ENCODE peak calls at places on chromosomes 16 and 17, in five cellular contexts. Y is GM12891, H is SK-N-SH, S is GM12892, A is H1. C is an unnamed sample.

GRCh38 chr16:716768-717325 is 1.9 kb downstream of the METRN start:
- DNase-seq in Y (no peak), H (no peak), S (no peak), A (no peak), C (no peak)

GRCh38 chr16:1791256-1791942 is 2.1 kb downstream of the IGFALS start:
- DNase-seq in S (peak; percentile 29), H (no peak), Y (no peak), A (no peak), C (no peak)

GRCh38 chr17:39547713-39548478 is 59.8 kb downstream of the NEUROD2 start:
- DNase-seq in H (peak; percentile 76), S (peak; percentile 55), Y (peak; percentile 63), A (peak; percentile 98), C (peak; percentile 31)

GRCh38 chr16:49543315-49543946 is 169.8 kb downstream of the C16orf78 start:
- DNase-seq in S (no peak), H (no peak), A (no peak), Y (no peak), C (no peak)

GRCh38 chr17:1561420-1562177 is 993 bp downstream of the PITPNA start:
- DNase-seq in Y (peak; percentile 60), H (peak; percentile 79), S (peak; percentile 62), A (peak; percentile 62), C (no peak)

GRCh38 chr17:1473170-1473569 is 17.1 kb upstream of the CRK start:
- DNase-seq in H (no peak), S (no peak), Y (no peak), A (no peak), C (no peak)

GRCh38 chr17:76914937-76915336 is 46.7 kb downstream of the MGAT5B start:
- DNase-seq in A (no peak), S (no peak), Y (no peak), H (no peak), C (no peak)

GRCh38 chr16:87582221-87582965 is 19.9 kb upstream of the JPH3 start:
- DNase-seq in A (no peak), S (no peak), H (peak; percentile 48), Y (no peak), C (no peak)

GRCh38 chr16:2429771-2430663 is 770 bp downstream of the CCNF start:
- DNase-seq in A (no peak), H (peak; percentile 51), S (no peak), Y (no peak), C (no peak)

GRCh38 chr16:30051518-30051917 is 14.0 kb upstream of the ALDOA start:
- DNase-seq in A (no peak), S (no peak), H (no peak), Y (no peak), C (no peak)

GRCh38 chr17:64992325-64992802 is 64.2 kb downstream of the GNA13 start:
- DNase-seq in S (no peak), Y (no peak), H (no peak), A (no peak), C (no peak)

GRCh38 chr17:62869885-62870580 is 61.9 kb upstream of the MARCHF10 start:
- DNase-seq in S (no peak), H (peak; percentile 81), A (peak; percentile 53), Y (no peak), C (no peak)

GRCh38 chr17:34135841-34136240 is 119.2 kb upstream of the CCL2 start:
- DNase-seq in S (no peak), A (no peak), H (no peak), Y (no peak), C (no peak)

GRCh38 chr16:55057866-55058265 is 127.2 kb downstream of the IRX5 start:
- DNase-seq in H (no peak), A (no peak), Y (no peak), S (no peak), C (no peak)

GRCh38 chr16:84065536-84066132 is 23.0 kb upstream of the SLC38A8 start:
- DNase-seq in A (no peak), Y (no peak), H (peak; percentile 63), S (no peak), C (no peak)

DNA sequence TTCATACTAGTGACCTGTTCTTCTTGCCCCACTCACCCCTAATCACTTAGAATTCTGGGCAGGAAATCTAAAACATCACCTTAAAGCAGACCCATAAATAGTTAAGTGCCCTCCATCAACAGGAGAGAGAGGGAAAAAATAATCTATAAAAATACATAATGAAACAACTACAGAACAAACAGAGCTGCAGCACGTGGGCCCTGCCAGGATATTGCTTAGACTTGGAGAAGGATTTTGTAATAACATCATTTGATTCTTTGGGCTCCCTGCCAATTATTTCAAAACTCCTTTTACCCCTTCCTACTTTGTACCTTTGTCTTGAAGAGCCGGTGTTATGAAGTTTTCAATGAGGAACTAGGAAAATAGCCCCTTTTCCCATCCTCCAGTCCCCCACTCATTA is 130.5 kb upstream of the TOX3 start:
- DNase-seq in Y (no peak), A (no peak), H (no peak), S (no peak), C (no peak)
- TF ChIP-seq TAF1 in Y (no peak), A (no peak), H (no peak), S (no peak), C (no peak)

GRCh38 chr17:17156107-17156506 is 50.0 kb downstream of the PLD6 start:
- DNase-seq in H (no peak), S (no peak), Y (no peak), A (no peak), C (no peak)
- TF ChIP-seq TAF1 in H (no peak), S (no peak), Y (no peak), A (no peak), C (no peak)

GRCh38 chr16:57576429-57576870 is 34.0 kb downstream of the ADGRG5 start:
- DNase-seq in S (peak; percentile 62), Y (peak; percentile 64), A (peak; percentile 92), H (peak; percentile 84), C (peak; percentile 26)

GRCh38 chr16:57577214-57577613 is 34.8 kb downstream of the ADGRG5 start:
- DNase-seq in Y (no peak), H (no peak), S (no peak), A (no peak), C (no peak)

GRCh38 chr16:57579361-57579665 is 36.9 kb downstream of the ADGRG5 start:
- DNase-seq in A (no peak), S (no peak), Y (no peak), H (no peak), C (no peak)

GRCh38 chr16:57578521-57579360 is 36.3 kb downstream of the ADGRG5 start:
- DNase-seq in A (no peak), Y (no peak), H (no peak), S (no peak), C (no peak)

DNA sequence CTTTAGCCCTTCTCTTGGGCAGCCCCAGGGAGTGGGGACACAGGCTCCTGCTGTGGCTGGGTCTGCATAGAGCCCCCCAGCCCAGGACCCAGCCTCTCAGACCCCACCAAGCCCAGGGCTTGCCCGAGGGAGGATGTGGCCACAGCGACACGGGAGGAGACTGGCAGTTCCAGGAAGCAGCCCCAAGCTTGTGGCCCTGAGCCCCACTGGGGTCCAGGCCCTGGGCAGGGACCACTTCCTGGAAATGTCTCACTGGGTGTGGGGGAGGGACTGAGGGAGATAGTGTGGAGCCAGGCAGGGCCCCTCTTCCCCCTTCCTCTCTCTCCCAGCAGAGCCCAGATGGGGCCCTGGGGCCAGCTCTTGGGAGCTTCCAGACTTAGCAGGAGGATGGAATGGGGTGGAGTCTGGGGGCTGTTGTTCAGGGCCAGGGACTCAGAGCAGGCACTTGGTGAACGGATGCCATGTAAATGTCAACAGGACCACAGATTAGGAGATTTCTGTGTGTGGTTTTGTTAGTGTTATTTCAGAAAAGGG is 35.3 kb downstream of the ADGRG5 start:
- DNase-seq in S (no peak), A (no peak), Y (no peak), H (peak; percentile 55), C (no peak)
- TF ChIP-seq TAF1 in S (no peak), A (no peak), Y (no peak), H (no peak), C (no peak)

DNA sequence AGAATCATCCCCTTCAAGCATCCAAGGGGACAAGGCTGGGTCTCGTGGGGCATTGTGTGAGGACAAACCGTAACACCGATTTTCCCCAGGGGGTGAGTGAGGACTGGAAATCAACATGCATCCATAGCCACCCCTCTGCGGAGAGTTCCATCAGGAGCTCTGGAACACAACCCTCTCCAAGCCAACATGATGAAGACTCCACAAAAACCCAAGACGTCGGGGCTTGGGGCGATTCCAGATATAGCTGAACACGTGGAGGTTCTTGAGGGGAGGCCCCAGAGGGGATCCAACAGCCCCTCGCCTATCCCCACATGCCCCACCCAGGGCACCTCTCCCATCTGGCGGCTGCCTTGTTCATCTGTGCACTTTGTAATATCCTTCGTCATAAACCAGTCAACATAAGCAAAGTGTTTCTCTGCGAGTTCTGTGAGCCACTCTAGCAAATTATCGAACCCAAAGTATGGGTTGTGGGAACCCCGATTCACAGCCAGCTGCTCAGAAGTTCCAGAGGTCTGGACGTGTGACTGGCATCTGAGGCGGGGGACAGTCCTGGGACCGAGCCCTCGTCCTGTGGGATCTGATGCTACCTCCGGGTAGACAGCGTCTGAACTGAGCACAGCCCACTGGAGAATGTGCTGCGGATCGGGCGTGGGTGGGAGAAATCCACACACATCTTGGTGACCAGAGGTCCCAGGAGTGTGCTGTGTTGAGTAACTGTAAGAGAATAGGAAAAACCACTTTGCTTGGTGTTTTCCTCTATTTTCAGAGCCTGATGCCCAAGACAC is 55.5 kb downstream of the RPH3AL start:
- DNase-seq in H (no peak), Y (no peak), A (no peak), S (no peak), C (no peak)
- TF ChIP-seq TAF1 in H (no peak), Y (no peak), A (no peak), S (no peak), C (no peak)

DNA sequence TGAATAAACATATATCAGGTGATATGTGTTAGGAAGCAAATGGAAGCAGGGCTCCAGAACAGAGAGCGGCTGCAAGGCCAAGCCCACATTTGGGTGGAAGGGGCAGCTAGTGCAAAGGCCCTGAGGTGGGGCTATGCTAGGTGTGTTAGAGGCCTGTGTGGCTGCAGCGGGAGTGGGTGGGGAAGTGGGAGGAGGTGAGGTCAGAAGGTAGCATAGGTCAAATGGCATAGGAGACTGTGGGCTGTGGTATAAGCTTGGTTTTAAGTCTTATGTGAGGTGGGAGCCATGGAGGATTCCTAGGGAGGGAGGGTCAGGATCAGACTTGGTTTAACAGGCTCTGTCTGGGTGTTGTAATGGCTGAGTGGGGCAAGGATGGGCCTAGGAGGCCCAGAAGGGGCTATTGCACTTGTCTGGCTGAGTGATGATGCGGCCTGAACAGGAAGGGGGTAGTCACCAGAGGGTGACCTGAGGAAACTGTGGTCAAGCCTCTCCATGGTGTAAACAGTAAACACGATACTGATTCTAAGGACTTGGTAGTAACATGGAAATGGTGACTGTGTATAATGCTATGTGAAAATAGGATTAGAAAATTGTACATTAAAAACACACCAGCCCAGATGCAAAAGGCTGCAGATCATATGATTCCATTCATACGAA is 31.1 kb downstream of the RAI1 start:
- DNase-seq in Y (peak; percentile 67), A (no peak), H (no peak), S (peak; percentile 61), C (peak; percentile 68)
- TF ChIP-seq TAF1 in Y (no peak), A (no peak), H (no peak), S (no peak), C (no peak)

GRCh38 chr16:75376475-75376907 is 56.8 kb downstream of the CFDP1 start:
- DNase-seq in H (no peak), S (no peak), Y (no peak), A (no peak), C (no peak)

GRCh38 chr16:75379339-75379738 is 54.0 kb downstream of the CFDP1 start:
- DNase-seq in Y (no peak), S (no peak), H (no peak), A (no peak), C (peak; percentile 33)

GRCh38 chr16:75378616-75379015 is 54.7 kb downstream of the CFDP1 start:
- DNase-seq in H (no peak), A (no peak), Y (no peak), S (no peak), C (no peak)

GRCh38 chr16:75379911-75380847 is 53.1 kb downstream of the CFDP1 start:
- DNase-seq in H (no peak), S (peak; percentile 24), Y (peak; percentile 27), A (no peak), C (peak; percentile 60)

GRCh38 chr16:75377971-75378386 is 55.3 kb downstream of the CFDP1 start:
- DNase-seq in H (no peak), S (no peak), A (no peak), Y (no peak), C (no peak)
- TF ChIP-seq TAF1 in H (no peak), S (no peak), A (no peak), Y (no peak), C (no peak)